ENCODE peak calls at places on chromosome 1, in six cellular contexts. V, J, O, I, L and D are unnamed samples.

GRCh38 chr1:241888232-241888631 is 40.2 kb downstream of the EXO1 start:
- DNase-seq in L (no peak), V (no peak), I (no peak), O (no peak), J (no peak), D (no peak)

GRCh38 chr1:212899845-212900244 is 41.8 kb downstream of the FLVCR1 start:
- DNase-seq in L (no peak), I (no peak), J (no peak), V (no peak), O (no peak), D (no peak)

GRCh38 chr1:5956022-5956830 is 36.0 kb downstream of the NPHP4 start:
- DNase-seq in V (no peak), I (no peak), L (no peak), J (no peak), O (no peak), D (no peak)

GRCh38 chr1:182968151-182968741 is 15.3 kb upstream of the SHCBP1L start:
- DNase-seq in V (no peak), L (no peak), I (no peak), J (no peak), O (no peak), D (no peak)

GRCh38 chr1:212456166-212456528 is 23.4 kb downstream of the NENF start:
- DNase-seq in L (no peak), I (no peak), V (no peak), J (no peak), O (no peak), D (no peak)

GRCh38 chr1:220874201-220874655 is 5.0 kb upstream of the HLX start:
- DNase-seq in O (peak; percentile 44), I (peak; percentile 50), L (no peak), J (no peak), V (peak; percentile 45), D (peak; percentile 72)

GRCh38 chr1:224456637-224456953 is 22.0 kb upstream of the WDR26 start:
- DNase-seq in O (no peak), L (no peak), V (no peak), J (no peak), I (no peak), D (no peak)

GRCh38 chr1:25472494-25472893 is 41.8 kb downstream of the MACO1 start:
- DNase-seq in V (no peak), I (no peak), L (no peak), J (no peak), O (no peak), D (no peak)

GRCh38 chr1:81801032-81801833 is 499 bp downstream of the ADGRL2 start:
- DNase-seq in I (peak; percentile 91), V (peak; percentile 64), L (peak; percentile 86), O (no peak), J (peak; percentile 93), D (peak; percentile 88)

GRCh38 chr1:64291931-64292330 is 88.5 kb downstream of the UBE2U start:
- DNase-seq in J (no peak), L (no peak), O (no peak), I (no peak), V (no peak), D (no peak)

GRCh38 chr1:26350701-26351590 is 3.0 kb downstream of the CRYBG2 start:
- DNase-seq in L (no peak), I (no peak), J (no peak), O (no peak), V (no peak), D (no peak)

GRCh38 chr1:147334292-147334691 is 91.8 kb downstream of the CHD1L start:
- DNase-seq in J (no peak), V (no peak), L (no peak), I (no peak), O (peak; percentile 32), D (no peak)

GRCh38 chr1:1169429-1170214 is 4.1 kb upstream of the TTLL10 start:
- DNase-seq in O (no peak), V (peak; percentile 18), L (peak; percentile 9), I (peak; percentile 5), J (no peak), D (peak; percentile 9)

DNA sequence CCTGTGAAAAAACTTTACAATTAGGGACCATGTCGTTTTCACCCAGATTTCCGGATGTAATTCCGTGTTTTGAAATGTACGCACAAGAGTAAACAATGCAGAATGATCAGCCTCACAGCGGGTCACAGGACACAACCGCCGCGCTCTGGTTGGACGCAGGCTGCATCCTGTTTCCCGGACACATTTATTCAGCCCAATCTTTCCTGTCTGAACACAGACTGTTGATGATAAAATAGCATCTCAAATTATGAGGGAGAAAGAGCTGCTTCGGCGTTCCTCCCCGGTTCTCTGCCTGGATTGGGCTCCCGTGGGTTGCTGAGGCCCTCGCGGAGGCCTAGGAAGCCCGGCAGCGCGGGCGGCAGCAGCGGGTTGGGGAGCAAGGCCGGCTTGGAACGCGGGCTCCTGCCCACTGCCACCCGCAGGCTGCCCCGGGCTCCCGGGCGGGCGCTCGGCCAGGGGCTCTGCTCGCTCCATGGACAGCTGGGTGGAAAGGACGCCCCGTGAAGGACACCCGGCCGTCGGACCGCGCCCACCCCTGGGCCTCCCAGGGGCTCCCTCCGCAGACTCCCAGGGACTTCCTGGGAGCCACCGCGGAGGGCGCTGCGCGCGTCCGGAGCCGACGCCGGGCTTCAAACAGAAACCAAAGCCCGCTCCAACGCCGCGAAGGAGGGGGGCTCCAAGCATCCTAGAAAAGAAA is 122.4 kb downstream of the ESRRG start:
- DNase-seq in L (peak; percentile 61), J (peak; percentile 87), I (peak; percentile 87), V (peak; percentile 74), O (no peak), D (peak; percentile 71)
- TF ChIP-seq POLR2A in L (peak; percentile 34), J (no peak), I (peak; percentile 48), V (peak; percentile 28), O (no peak), D (no peak)

DNA sequence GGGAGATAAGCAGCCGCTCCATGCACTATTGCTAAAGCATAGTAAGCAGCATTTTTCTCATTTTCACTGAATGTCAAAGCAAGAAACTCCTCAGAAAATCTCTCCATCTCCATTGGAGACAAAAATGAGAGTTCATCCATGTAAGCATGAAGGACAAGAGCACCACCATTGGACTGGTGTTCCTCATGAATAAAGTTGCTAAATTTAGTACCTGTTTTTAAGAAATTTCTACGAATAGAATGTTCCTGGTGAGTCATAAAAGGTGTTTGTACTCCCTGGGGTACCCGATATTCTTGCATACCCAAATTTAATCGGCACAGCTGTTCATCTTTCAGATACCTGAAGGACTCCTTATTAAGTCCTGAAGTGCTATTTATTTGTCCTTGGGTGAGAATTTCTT is 14.8 kb downstream of the RSBN1 start:
- DNase-seq in J (no peak), L (no peak), I (no peak), O (no peak), V (no peak), D (no peak)
- H3K4me1 ChIP-seq in J (peaks cover 41% of the 10 kb centered on the region), L (peaks cover 4% of the 10 kb centered on the region), I (peaks cover 15% of the 10 kb centered on the region), O (peaks cover under 1% of the 10 kb centered on the region), V (peaks cover 78% of the 10 kb centered on the region), D (no peaks in the 10 kb centered on the region)

GRCh38 chr1:177927021-177927596 is 42.7 kb downstream of the SEC16B start:
- DNase-seq in V (no peak), L (no peak), I (no peak), J (no peak), O (no peak), D (no peak)

GRCh38 chr1:177926201-177926600 is 43.7 kb downstream of the SEC16B start:
- DNase-seq in V (no peak), O (no peak), L (no peak), I (no peak), J (no peak), D (no peak)

GRCh38 chr1:177932123-177932522 is 37.7 kb downstream of the SEC16B start:
- DNase-seq in J (no peak), I (no peak), L (no peak), V (no peak), O (no peak), D (no peak)

GRCh38 chr1:177925006-177925405 is 44.9 kb downstream of the SEC16B start:
- DNase-seq in V (no peak), L (no peak), J (no peak), I (no peak), O (no peak), D (no peak)

GRCh38 chr1:177928194-177928593 is 41.7 kb downstream of the SEC16B start:
- DNase-seq in I (no peak), O (no peak), L (no peak), J (no peak), V (no peak), D (no peak)
- TF ChIP-seq CTCF in I (no peak), O (no peak), L (no peak), J (no peak), V (no peak), D (no peak)

DNA sequence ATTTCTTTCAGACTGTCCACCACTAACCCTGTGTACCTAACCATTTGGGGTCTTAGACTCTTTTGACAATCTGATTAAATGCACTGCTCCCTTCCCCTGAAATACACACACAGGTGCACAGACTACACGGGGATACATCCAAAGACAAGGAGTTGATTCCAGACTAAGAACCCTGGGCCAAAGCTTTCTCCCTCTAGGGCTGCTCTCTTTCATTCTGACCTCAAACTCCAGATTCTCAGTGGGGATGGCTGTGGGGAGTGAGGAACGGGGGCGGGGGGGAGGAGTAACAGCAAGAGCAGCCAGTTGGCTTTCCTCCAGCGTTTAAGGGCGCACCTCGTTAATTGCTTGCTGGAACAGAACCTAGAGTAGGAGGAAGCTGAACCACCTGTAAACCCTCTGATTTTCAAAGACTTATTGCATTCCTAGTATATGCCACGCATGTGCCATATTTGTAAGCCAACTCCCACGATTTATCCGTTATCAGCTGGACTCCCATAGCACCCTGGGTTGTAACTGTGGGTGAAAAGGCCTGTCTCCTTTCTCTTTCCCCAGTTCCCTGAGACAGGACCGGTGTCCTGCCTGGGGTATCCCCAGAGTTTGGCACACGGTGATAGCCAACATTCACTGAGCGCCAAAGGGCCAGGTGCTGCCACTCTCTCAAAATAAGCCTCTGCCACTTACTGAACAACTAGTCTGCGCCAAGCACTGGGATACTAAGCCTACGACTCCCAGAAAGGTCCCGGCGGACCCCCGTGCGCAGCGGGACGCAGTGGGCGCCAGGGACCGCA is 904 bp downstream of the MTHFR start:
- DNase-seq in O (peak; percentile 75), I (peak; percentile 75), L (peak; percentile 84), V (peak; percentile 55), J (peak; percentile 85), D (peak; percentile 80)
- TF ChIP-seq POLR2A in O (no peak), I (no peak), L (no peak), V (no peak), J (no peak), D (no peak)